ENCODE peak calls at places on chromosomes 4 and X, in nine cellular contexts. U is H9, H is RWPE2, B is smooth muscle cell of the brain vasculature, E is nucleus accumbens, O is ovary, V is AG04449, L is thoracic aorta, D is iPS DF 6.9. R is an unnamed sample.

GRCh38 chrX:109914114-109914849 is 88.6 kb upstream of the TMEM164 start:
- DNase-seq in U (no peak), H (no peak), B (no peak), E (no peak), O (no peak), V (no peak), L (no peak), D (no peak), R (no peak)

GRCh38 chrX:10240918-10241317 is 84.1 kb downstream of the CLCN4 start:
- DNase-seq in U (no peak), H (no peak), B (no peak), E (no peak), O (no peak), V (peak; percentile 61), L (no peak), D (no peak), R (peak; percentile 77)

GRCh38 chr4:683982-684571 is 4.9 kb downstream of the SLC49A3 start:
- DNase-seq in U (peak; percentile 89), H (no peak), B (no peak), E (peak; percentile 50), O (no peak), V (no peak), L (no peak), D (no peak), R (no peak)

GRCh38 chr4:7903686-7904085 is 36.0 kb downstream of the AFAP1 start:
- DNase-seq in U (no peak), H (no peak), B (no peak), E (no peak), O (no peak), V (no peak), L (no peak), D (no peak), R (no peak)

GRCh38 chr4:158122501-158122900 is 50.3 kb downstream of the GASK1B start:
- DNase-seq in U (no peak), H (no peak), B (no peak), E (no peak), O (no peak), V (no peak), L (no peak), D (no peak), R (no peak)

GRCh38 chr4:137946423-137946822 is 295.7 kb downstream of the SLC7A11 start:
- DNase-seq in U (no peak), H (no peak), B (no peak), E (no peak), O (no peak), V (no peak), L (no peak), D (no peak), R (no peak)

GRCh38 chrX:87702795-87703194 is 185.2 kb downstream of the KLHL4 start:
- DNase-seq in U (no peak), H (no peak), B (no peak), E (no peak), O (no peak), V (no peak), L (no peak), D (no peak), R (no peak)

GRCh38 chr4:127229866-127230608 is 402.7 kb upstream of the INTU start:
- DNase-seq in U (no peak), H (no peak), B (no peak), E (no peak), O (no peak), V (no peak), L (no peak), D (no peak), R (no peak)

R was measured in AG04450.